ENCODE peak calls at places on chromosome X, in four cellular contexts. Q is T-helper 9 cell; L is SK-N-SH; F is activated CD4-positive, alpha-beta T cell treated with anti-CD3 and anti-CD28 coated beads for 1 hour. N is an unnamed sample.

GRCh38 chrX:9586992-9587392 is 122.1 kb downstream of the TBL1X start:
- DNase-seq in Q (no peak), L (peak; percentile 56), F (no peak), N (no peak)

GRCh38 chrX:40122487-40122886 is 24.7 kb upstream of the BCOR start:
- DNase-seq in Q (no peak), L (no peak), F (no peak), N (no peak)

GRCh38 chrX:22652596-22652995 is 347.2 kb upstream of the DDX53 start:
- DNase-seq in Q (no peak), L (peak; percentile 23), F (no peak), N (peak; percentile 34)

GRCh38 chrX:114924846-114925245 is 92.6 kb downstream of the IL13RA2 start:
- DNase-seq in Q (no peak), L (no peak), F (no peak), N (no peak)

GRCh38 chrX:104988038-104988437 is 232.5 kb downstream of the TEX13A start:
- DNase-seq in Q (no peak), L (no peak), F (no peak), N (no peak)

GRCh38 chrX:42519666-42520231 is 258.2 kb downstream of the PPP1R2C start:
- DNase-seq in Q (no peak), L (no peak), F (no peak), N (peak; percentile 9)

GRCh38 chrX:97238632-97239031 is 354.9 kb downstream of the RPA4 start:
- DNase-seq in Q (no peak), L (no peak), F (no peak), N (no peak)

GRCh38 chrX:7191681-7192110 is 43.7 kb upstream of the PUDP start:
- DNase-seq in Q (no peak), L (no peak), F (no peak), N (no peak)

GRCh38 chrX:11367609-11368430 is 74.6 kb downstream of the AMELX start:
- DNase-seq in Q (no peak), L (no peak), F (no peak), N (no peak)

GRCh38 chrX:56811599-56811998 is 82.6 kb downstream of the NBDY start:
- DNase-seq in Q (no peak), L (no peak), F (no peak), N (no peak)

GRCh38 chrX:1167918-1168481 is 44.4 kb downstream of the CRLF2 start:
- DNase-seq in Q (no peak), L (no peak), F (no peak), N (no peak)

GRCh38 chrX:2495595-2495994 is 5.2 kb downstream of the DHRSX start:
- DNase-seq in Q (no peak), L (no peak), F (no peak), N (no peak)

GRCh38 chrX:56785442-56785841 is 56.4 kb downstream of the NBDY start:
- DNase-seq in Q (no peak), L (no peak), F (no peak), N (no peak)

GRCh38 chrX:9902651-9903050 is 64.5 kb upstream of the CLDN34 start:
- DNase-seq in Q (no peak), L (no peak), F (no peak), N (peak; percentile 79)

GRCh38 chrX:1416327-1416784 is 24.4 kb upstream of the SLC25A6 start:
- DNase-seq in Q (no peak), L (no peak), F (no peak), N (no peak)

N was measured in myocyte.